ENCODE peak calls at places on chromosomes 11 and 22, in nine cellular contexts. One of them, this sample, is unnamed.

GRCh38 chr22:43826142-43827093 is 14.3 kb upstream of the EFCAB6 start:
- DNase-seq in heart right ventricle: no peak
- DNase-seq in lower lobe of right lung: no peak
- DNase-seq in fibroblast of the aortic adventitia: peak
- DNase-seq in spleen: no peak
- DNase-seq in hepatocyte: peak
- DNase-seq in lower leg skin: peak
- DNase-seq in fibroblast of lung: peak
- DNase-seq in cardiac muscle cell: peak
- DNase-seq in this sample: peak

GRCh38 chr11:67457453-67457852 is 2.3 kb downstream of the CABP4 start:
- DNase-seq in heart right ventricle: no peak
- DNase-seq in lower lobe of right lung: no peak
- DNase-seq in fibroblast of the aortic adventitia: no peak
- DNase-seq in spleen: no peak
- DNase-seq in hepatocyte: no peak
- DNase-seq in lower leg skin: no peak
- DNase-seq in fibroblast of lung: no peak
- DNase-seq in cardiac muscle cell: no peak
- DNase-seq in this sample: no peak

GRCh38 chr11:1139441-1140066 is 18.2 kb upstream of the MUC5AC start:
- DNase-seq in heart right ventricle: no peak
- DNase-seq in lower lobe of right lung: no peak
- DNase-seq in fibroblast of the aortic adventitia: no peak
- DNase-seq in spleen: peak
- DNase-seq in hepatocyte: no peak
- DNase-seq in lower leg skin: no peak
- DNase-seq in fibroblast of lung: peak
- DNase-seq in cardiac muscle cell: peak
- DNase-seq in this sample: no peak

GRCh38 chr22:39960791-39961746 is 872 bp downstream of the TMA7B start:
- DNase-seq in heart right ventricle: no peak
- DNase-seq in lower lobe of right lung: no peak
- DNase-seq in fibroblast of the aortic adventitia: peak
- DNase-seq in spleen: peak
- DNase-seq in hepatocyte: peak
- DNase-seq in lower leg skin: no peak
- DNase-seq in fibroblast of lung: peak
- DNase-seq in cardiac muscle cell: peak
- DNase-seq in this sample: peak

GRCh38 chr11:63427971-63428508 is 58.5 kb downstream of the SLC22A9 start:
- DNase-seq in heart right ventricle: no peak
- DNase-seq in lower lobe of right lung: no peak
- DNase-seq in fibroblast of the aortic adventitia: no peak
- DNase-seq in spleen: no peak
- DNase-seq in hepatocyte: no peak
- DNase-seq in lower leg skin: no peak
- DNase-seq in fibroblast of lung: no peak
- DNase-seq in cardiac muscle cell: no peak
- DNase-seq in this sample: peak

GRCh38 chr11:17428261-17428660 is 39.8 kb upstream of the KCNJ11 start:
- DNase-seq in heart right ventricle: no peak
- DNase-seq in lower lobe of right lung: no peak
- DNase-seq in fibroblast of the aortic adventitia: no peak
- DNase-seq in spleen: peak
- DNase-seq in hepatocyte: no peak
- DNase-seq in lower leg skin: no peak
- DNase-seq in fibroblast of lung: no peak
- DNase-seq in cardiac muscle cell: no peak
- DNase-seq in this sample: no peak

GRCh38 chr11:47714554-47715081 is 551 bp downstream of the AGBL2 start:
- DNase-seq in heart right ventricle: no peak
- DNase-seq in lower lobe of right lung: no peak
- DNase-seq in fibroblast of the aortic adventitia: peak
- DNase-seq in spleen: peak
- DNase-seq in hepatocyte: peak
- DNase-seq in lower leg skin: peak
- DNase-seq in fibroblast of lung: peak
- DNase-seq in cardiac muscle cell: peak
- DNase-seq in this sample: peak

GRCh38 chr11:69274531-69275016 is 19.4 kb upstream of the MYEOV start:
- DNase-seq in heart right ventricle: no peak
- DNase-seq in lower lobe of right lung: peak
- DNase-seq in fibroblast of the aortic adventitia: no peak
- DNase-seq in spleen: peak
- DNase-seq in hepatocyte: peak
- DNase-seq in lower leg skin: no peak
- DNase-seq in fibroblast of lung: no peak
- DNase-seq in cardiac muscle cell: no peak
- DNase-seq in this sample: peak

GRCh38 chr11:73647459-73648100 is 1.2 kb downstream of the PLEKHB1 start:
- DNase-seq in heart right ventricle: peak
- DNase-seq in lower lobe of right lung: peak
- DNase-seq in fibroblast of the aortic adventitia: peak
- DNase-seq in spleen: peak
- DNase-seq in hepatocyte: peak
- DNase-seq in lower leg skin: peak
- DNase-seq in fibroblast of lung: peak
- DNase-seq in cardiac muscle cell: peak
- DNase-seq in this sample: peak

GRCh38 chr11:28346209-28346608 is 238.0 kb downstream of the METTL15 start:
- DNase-seq in heart right ventricle: no peak
- DNase-seq in lower lobe of right lung: no peak
- DNase-seq in fibroblast of the aortic adventitia: no peak
- DNase-seq in spleen: no peak
- DNase-seq in hepatocyte: no peak
- DNase-seq in lower leg skin: no peak
- DNase-seq in fibroblast of lung: peak
- DNase-seq in cardiac muscle cell: no peak
- DNase-seq in this sample: peak

GRCh38 chr11:94897330-94897768 is 76.0 kb downstream of the CWC15 start:
- DNase-seq in heart right ventricle: no peak
- DNase-seq in lower lobe of right lung: no peak
- DNase-seq in fibroblast of the aortic adventitia: peak
- DNase-seq in spleen: no peak
- DNase-seq in hepatocyte: peak
- DNase-seq in lower leg skin: peak
- DNase-seq in fibroblast of lung: peak
- DNase-seq in cardiac muscle cell: peak
- DNase-seq in this sample: peak

GRCh38 chr22:48825802-48826520 is 1001.7 kb downstream of the BRD1 start:
- DNase-seq in heart right ventricle: no peak
- DNase-seq in lower lobe of right lung: no peak
- DNase-seq in fibroblast of the aortic adventitia: no peak
- DNase-seq in spleen: peak
- DNase-seq in hepatocyte: no peak
- DNase-seq in lower leg skin: no peak
- DNase-seq in fibroblast of lung: no peak
- DNase-seq in cardiac muscle cell: no peak
- DNase-seq in this sample: no peak

GRCh38 chr22:37198290-37199102 is 10.4 kb upstream of the C1QTNF6 start:
- DNase-seq in heart right ventricle: peak
- DNase-seq in lower lobe of right lung: peak
- DNase-seq in fibroblast of the aortic adventitia: peak
- DNase-seq in spleen: peak
- DNase-seq in hepatocyte: peak
- DNase-seq in lower leg skin: peak
- DNase-seq in fibroblast of lung: peak
- DNase-seq in cardiac muscle cell: peak
- DNase-seq in this sample: peak

DNA sequence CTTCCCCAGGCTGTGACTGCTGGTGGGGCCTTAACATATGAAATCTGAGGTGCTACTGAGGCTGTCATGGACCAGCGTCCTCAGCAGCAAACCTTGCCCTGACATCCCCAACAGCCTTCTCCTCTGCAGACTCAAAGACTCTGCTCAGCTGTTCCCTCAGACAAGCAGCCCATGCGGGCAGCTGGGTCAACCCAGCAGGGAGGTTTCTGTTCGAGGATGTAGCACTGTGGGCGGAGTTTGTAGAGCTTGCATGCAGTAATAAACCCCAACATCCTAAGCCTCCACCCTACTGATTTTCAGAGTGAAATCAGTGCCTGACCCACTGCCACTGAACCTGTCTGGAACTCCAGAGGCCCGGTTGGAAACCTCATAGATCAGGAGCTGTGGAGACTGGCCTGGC is 88.8 kb upstream of the XKR3 start:
- DNase-seq in heart right ventricle: no peak
- DNase-seq in lower lobe of right lung: no peak
- DNase-seq in fibroblast of the aortic adventitia: no peak
- DNase-seq in spleen: no peak
- DNase-seq in hepatocyte: no peak
- DNase-seq in lower leg skin: no peak
- DNase-seq in fibroblast of lung: no peak
- DNase-seq in cardiac muscle cell: no peak
- DNase-seq in this sample: no peak
- H3K4me3 ChIP-seq in heart right ventricle: no peak
- H3K4me3 ChIP-seq in lower lobe of right lung: no peak
- H3K4me3 ChIP-seq in fibroblast of the aortic adventitia: no peak
- H3K4me3 ChIP-seq in spleen: no peak
- H3K4me3 ChIP-seq in hepatocyte: no peak
- H3K4me3 ChIP-seq in lower leg skin: no peak
- H3K4me3 ChIP-seq in fibroblast of lung: no peak
- H3K4me3 ChIP-seq in cardiac muscle cell: no peak
- H3K4me3 ChIP-seq in this sample: no peak

GRCh38 chr11:91164452-91164822 is 941.6 kb upstream of the CHORDC1 start:
- DNase-seq in heart right ventricle: no peak
- DNase-seq in lower lobe of right lung: no peak
- DNase-seq in fibroblast of the aortic adventitia: peak
- DNase-seq in spleen: no peak
- DNase-seq in hepatocyte: peak
- DNase-seq in lower leg skin: no peak
- DNase-seq in fibroblast of lung: peak
- DNase-seq in cardiac muscle cell: no peak
- DNase-seq in this sample: no peak
- TF ChIP-seq CTCF in heart right ventricle: no peak
- TF ChIP-seq CTCF in lower lobe of right lung: no peak
- TF ChIP-seq CTCF in fibroblast of the aortic adventitia: no peak
- TF ChIP-seq CTCF in spleen: no peak
- TF ChIP-seq CTCF in hepatocyte: no peak
- TF ChIP-seq CTCF in lower leg skin: no peak
- TF ChIP-seq CTCF in fibroblast of lung: no peak
- TF ChIP-seq CTCF in cardiac muscle cell: no peak
- TF ChIP-seq CTCF in this sample: no peak

GRCh38 chr11:65431452-65432132 is 9.0 kb downstream of the NEAT1 start:
- DNase-seq in heart right ventricle: no peak
- DNase-seq in lower lobe of right lung: no peak
- DNase-seq in fibroblast of the aortic adventitia: peak
- DNase-seq in spleen: no peak
- DNase-seq in hepatocyte: no peak
- DNase-seq in lower leg skin: peak
- DNase-seq in fibroblast of lung: peak
- DNase-seq in cardiac muscle cell: peak
- DNase-seq in this sample: peak
- H3K4me3 ChIP-seq in heart right ventricle: peak
- H3K4me3 ChIP-seq in lower lobe of right lung: peak
- H3K4me3 ChIP-seq in fibroblast of the aortic adventitia: peak
- H3K4me3 ChIP-seq in spleen: peak
- H3K4me3 ChIP-seq in hepatocyte: no peak
- H3K4me3 ChIP-seq in lower leg skin: no peak
- H3K4me3 ChIP-seq in fibroblast of lung: peak
- H3K4me3 ChIP-seq in cardiac muscle cell: no peak
- H3K4me3 ChIP-seq in this sample: peak

GRCh38 chr11:72631806-72632731 is 42.2 kb downstream of the PDE2A start:
- DNase-seq in heart right ventricle: peak
- DNase-seq in lower lobe of right lung: no peak
- DNase-seq in fibroblast of the aortic adventitia: peak
- DNase-seq in spleen: peak
- DNase-seq in hepatocyte: no peak
- DNase-seq in lower leg skin: no peak
- DNase-seq in fibroblast of lung: no peak
- DNase-seq in cardiac muscle cell: peak
- DNase-seq in this sample: no peak
- TF ChIP-seq CTCF in heart right ventricle: no peak
- TF ChIP-seq CTCF in lower lobe of right lung: no peak
- TF ChIP-seq CTCF in fibroblast of the aortic adventitia: no peak
- TF ChIP-seq CTCF in spleen: no peak
- TF ChIP-seq CTCF in hepatocyte: no peak
- TF ChIP-seq CTCF in lower leg skin: no peak
- TF ChIP-seq CTCF in fibroblast of lung: no peak
- TF ChIP-seq CTCF in cardiac muscle cell: no peak
- TF ChIP-seq CTCF in this sample: no peak